ENCODE peak calls at places on chromosomes 16 and 17, in six cellular contexts. One of them, this sample, is unnamed. For H3K27me3 and H3K36me3, the result is how much of the 10 kb centered on the place peaks cover.

GRCh38 chr17:34275881-34276280 is 5.9 kb downstream of the CCL7 start:
- DNase-seq in HCT116: no peak
- DNase-seq in fibroblast of lung: peak
- DNase-seq in tibial nerve: no peak
- DNase-seq in tibial artery: no peak
- DNase-seq in cardiac muscle cell: no peak
- DNase-seq in this sample: no peak

GRCh38 chr17:9324864-9325263 is 250.8 kb downstream of the STX8 start:
- DNase-seq in HCT116: no peak
- DNase-seq in fibroblast of lung: peak
- DNase-seq in tibial nerve: no peak
- DNase-seq in tibial artery: no peak
- DNase-seq in cardiac muscle cell: no peak
- DNase-seq in this sample: no peak

GRCh38 chr16:51710930-51711563 is 560.0 kb upstream of the SALL1 start:
- DNase-seq in HCT116: no peak
- DNase-seq in fibroblast of lung: no peak
- DNase-seq in tibial nerve: no peak
- DNase-seq in tibial artery: no peak
- DNase-seq in cardiac muscle cell: no peak
- DNase-seq in this sample: no peak

GRCh38 chr17:199195-199604 is 17.8 kb upstream of the DOC2B start:
- DNase-seq in HCT116: no peak
- DNase-seq in fibroblast of lung: peak
- DNase-seq in tibial nerve: no peak
- DNase-seq in tibial artery: no peak
- DNase-seq in cardiac muscle cell: no peak
- DNase-seq in this sample: no peak

GRCh38 chr16:11681526-11681925 is 13.3 kb downstream of the SNN start:
- DNase-seq in HCT116: no peak
- DNase-seq in fibroblast of lung: no peak
- DNase-seq in tibial nerve: no peak
- DNase-seq in tibial artery: no peak
- DNase-seq in cardiac muscle cell: no peak
- DNase-seq in this sample: peak

GRCh38 chr16:70380205-70380918 is 33.7 kb downstream of the DDX19A start:
- DNase-seq in HCT116: no peak
- DNase-seq in fibroblast of lung: peak
- DNase-seq in tibial nerve: no peak
- DNase-seq in tibial artery: peak
- DNase-seq in cardiac muscle cell: peak
- DNase-seq in this sample: peak

GRCh38 chr17:12979826-12980500 is 37.9 kb downstream of the ELAC2 start:
- DNase-seq in HCT116: no peak
- DNase-seq in fibroblast of lung: peak
- DNase-seq in tibial nerve: no peak
- DNase-seq in tibial artery: no peak
- DNase-seq in cardiac muscle cell: no peak
- DNase-seq in this sample: no peak

GRCh38 chr16:66934138-66934838 is at the start of gene CIAO2B:
- DNase-seq in HCT116: peak
- DNase-seq in fibroblast of lung: peak
- DNase-seq in tibial nerve: peak
- DNase-seq in tibial artery: peak
- DNase-seq in cardiac muscle cell: peak
- DNase-seq in this sample: peak

GRCh38 chr16:11248133-11248532 is 7.9 kb downstream of the SOCS1 start:
- DNase-seq in HCT116: no peak
- DNase-seq in fibroblast of lung: no peak
- DNase-seq in tibial nerve: no peak
- DNase-seq in tibial artery: no peak
- DNase-seq in cardiac muscle cell: no peak
- DNase-seq in this sample: no peak

GRCh38 chr16:85901110-85901509 is 2.1 kb downstream of the IRF8 start:
- DNase-seq in HCT116: no peak
- DNase-seq in fibroblast of lung: no peak
- DNase-seq in tibial nerve: no peak
- DNase-seq in tibial artery: no peak
- DNase-seq in cardiac muscle cell: no peak
- DNase-seq in this sample: no peak

GRCh38 chr16:85901760-85902365 is 2.9 kb downstream of the IRF8 start:
- DNase-seq in HCT116: no peak
- DNase-seq in fibroblast of lung: no peak
- DNase-seq in tibial nerve: no peak
- DNase-seq in tibial artery: no peak
- DNase-seq in cardiac muscle cell: no peak
- DNase-seq in this sample: no peak

GRCh38 chr16:85903576-85903975 is 4.6 kb downstream of the IRF8 start:
- DNase-seq in HCT116: no peak
- DNase-seq in fibroblast of lung: no peak
- DNase-seq in tibial nerve: no peak
- DNase-seq in tibial artery: no peak
- DNase-seq in cardiac muscle cell: no peak
- DNase-seq in this sample: no peak

GRCh38 chr16:85900031-85900792 is 1.2 kb downstream of the IRF8 start:
- DNase-seq in HCT116: no peak
- DNase-seq in fibroblast of lung: no peak
- DNase-seq in tibial nerve: no peak
- DNase-seq in tibial artery: no peak
- DNase-seq in cardiac muscle cell: no peak
- DNase-seq in this sample: no peak

DNA sequence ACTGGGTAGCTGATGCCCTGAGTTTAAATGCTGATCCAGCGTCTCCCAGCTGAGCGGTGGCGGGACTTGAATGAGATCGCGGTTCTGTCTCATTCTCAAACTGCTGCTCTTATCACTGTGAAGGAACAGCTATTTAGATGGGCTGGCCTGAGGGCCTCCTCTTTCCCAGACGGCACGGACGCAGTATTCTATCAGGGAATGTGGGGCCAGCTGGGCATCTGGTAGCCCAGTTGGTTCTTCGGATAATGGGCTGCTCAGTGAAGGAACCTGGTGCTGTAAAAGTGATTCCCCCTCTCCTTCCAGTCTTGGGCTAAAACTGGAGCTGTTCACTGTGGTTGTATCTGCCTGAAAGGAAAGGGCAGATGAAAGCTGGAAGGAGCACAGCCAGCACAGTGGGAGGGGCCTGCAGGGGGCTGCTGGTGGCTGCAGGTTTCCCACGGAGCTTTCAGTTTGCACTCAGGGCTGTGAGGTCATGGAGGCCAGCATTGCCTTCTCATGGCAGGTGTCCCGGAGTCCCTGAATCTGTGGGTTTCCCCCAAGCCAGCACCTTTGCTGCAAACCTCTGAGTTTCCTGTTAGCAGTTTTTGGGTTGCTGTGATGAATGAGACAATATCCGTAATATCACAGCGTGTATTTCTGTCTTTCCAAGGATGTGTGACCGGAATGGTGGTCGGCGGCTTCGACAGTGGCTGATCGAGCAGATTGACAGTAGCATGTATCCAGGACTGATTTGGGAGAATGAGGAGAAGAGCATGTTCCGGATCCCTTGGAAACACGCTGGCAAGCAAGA is 3.6 kb downstream of the IRF8 start:
- DNase-seq in HCT116: no peak
- DNase-seq in fibroblast of lung: no peak
- DNase-seq in tibial nerve: no peak
- DNase-seq in tibial artery: no peak
- DNase-seq in cardiac muscle cell: peak
- DNase-seq in this sample: no peak
- H3K27me3 ChIP-seq in HCT116: under half
- H3K27me3 ChIP-seq in fibroblast of lung: under half
- H3K27me3 ChIP-seq in tibial nerve: under half
- H3K27me3 ChIP-seq in tibial artery: half or more
- H3K27me3 ChIP-seq in cardiac muscle cell: under half
- H3K27me3 ChIP-seq in this sample: under half

GRCh38 chr17:74972107-74972972 is at the start of gene HID1:
- DNase-seq in HCT116: no peak
- DNase-seq in fibroblast of lung: no peak
- DNase-seq in tibial nerve: no peak
- DNase-seq in tibial artery: no peak
- DNase-seq in cardiac muscle cell: peak
- DNase-seq in this sample: peak

GRCh38 chr17:74971069-74971841 is 1.3 kb downstream of the HID1 start:
- DNase-seq in HCT116: no peak
- DNase-seq in fibroblast of lung: no peak
- DNase-seq in tibial nerve: no peak
- DNase-seq in tibial artery: no peak
- DNase-seq in cardiac muscle cell: peak
- DNase-seq in this sample: no peak

GRCh38 chr17:74970395-74970794 is 2.2 kb downstream of the HID1 start:
- DNase-seq in HCT116: no peak
- DNase-seq in fibroblast of lung: no peak
- DNase-seq in tibial nerve: no peak
- DNase-seq in tibial artery: no peak
- DNase-seq in cardiac muscle cell: no peak
- DNase-seq in this sample: no peak

GRCh38 chr17:74972973-74973328 is 392 bp upstream of the HID1 start:
- DNase-seq in HCT116: no peak
- DNase-seq in fibroblast of lung: no peak
- DNase-seq in tibial nerve: no peak
- DNase-seq in tibial artery: no peak
- DNase-seq in cardiac muscle cell: no peak
- DNase-seq in this sample: no peak

DNA sequence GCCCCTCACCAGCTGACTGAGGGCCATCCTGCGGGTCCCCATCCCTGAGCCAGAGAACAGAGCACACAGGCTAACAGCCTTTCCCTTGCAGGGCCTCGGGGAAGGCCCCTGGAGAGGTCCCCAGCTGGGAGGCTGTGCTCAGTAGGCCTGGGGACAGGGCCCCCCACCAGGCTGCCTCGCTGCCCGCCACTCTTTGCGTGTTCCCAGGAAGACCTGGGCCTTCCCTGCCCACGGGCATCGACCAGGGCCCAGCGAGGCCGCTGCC is 785 bp downstream of the HID1 start:
- DNase-seq in HCT116: no peak
- DNase-seq in fibroblast of lung: no peak
- DNase-seq in tibial nerve: no peak
- DNase-seq in tibial artery: no peak
- DNase-seq in cardiac muscle cell: no peak
- DNase-seq in this sample: no peak
- H3K4me3 ChIP-seq in HCT116: peak
- H3K4me3 ChIP-seq in fibroblast of lung: no peak
- H3K4me3 ChIP-seq in tibial nerve: peak
- H3K4me3 ChIP-seq in tibial artery: peak
- H3K4me3 ChIP-seq in cardiac muscle cell: peak
- H3K4me3 ChIP-seq in this sample: peak

DNA sequence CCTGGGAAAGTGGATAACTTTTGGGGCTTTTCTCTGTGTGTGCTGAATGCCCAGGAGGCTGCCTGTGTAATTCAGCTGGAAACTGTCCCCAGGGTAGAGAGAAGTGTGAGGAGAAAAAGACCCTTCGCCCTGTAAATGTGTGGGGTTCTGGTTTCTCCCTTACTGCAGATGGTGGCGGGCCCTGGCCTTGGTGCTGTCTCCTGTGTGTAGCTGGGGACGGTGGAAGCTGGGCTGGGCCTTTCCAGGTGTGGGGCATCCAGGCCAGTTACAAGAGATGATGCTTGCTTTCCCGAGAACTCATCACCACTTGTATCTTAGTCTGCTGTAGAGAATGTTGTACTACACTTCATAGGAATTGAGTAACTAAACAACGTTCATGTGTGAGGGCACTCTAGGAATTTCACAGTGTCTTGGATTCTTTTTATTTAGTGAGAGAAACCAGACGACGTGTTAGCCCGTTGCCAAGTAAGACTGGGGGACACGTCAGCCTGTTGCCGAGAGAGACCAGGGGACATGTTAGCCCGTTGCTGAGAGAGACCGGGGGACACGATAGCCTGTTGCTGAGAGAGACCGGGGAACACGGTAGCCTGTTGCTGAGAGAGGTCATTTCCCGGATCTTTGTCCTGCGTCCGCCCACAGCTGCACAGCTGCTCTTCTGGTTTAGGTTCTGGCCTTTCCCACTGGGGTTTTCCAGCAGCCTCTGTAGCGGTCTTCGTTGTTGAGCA is 43.1 kb downstream of the TBCD start:
- DNase-seq in HCT116: no peak
- DNase-seq in fibroblast of lung: no peak
- DNase-seq in tibial nerve: no peak
- DNase-seq in tibial artery: no peak
- DNase-seq in cardiac muscle cell: no peak
- DNase-seq in this sample: no peak
- H3K36me3 ChIP-seq in HCT116: under half
- H3K36me3 ChIP-seq in fibroblast of lung: under half
- H3K36me3 ChIP-seq in tibial nerve: under half
- H3K36me3 ChIP-seq in tibial artery: under half
- H3K36me3 ChIP-seq in cardiac muscle cell: under half
- H3K36me3 ChIP-seq in this sample: under half

GRCh38 chr17:74937064-74938051 is 1.7 kb downstream of the OTOP3 start:
- DNase-seq in HCT116: no peak
- DNase-seq in fibroblast of lung: no peak
- DNase-seq in tibial nerve: no peak
- DNase-seq in tibial artery: no peak
- DNase-seq in cardiac muscle cell: peak
- DNase-seq in this sample: no peak

GRCh38 chr17:74935048-74935447 is 650 bp upstream of the OTOP3 start:
- DNase-seq in HCT116: no peak
- DNase-seq in fibroblast of lung: no peak
- DNase-seq in tibial nerve: no peak
- DNase-seq in tibial artery: no peak
- DNase-seq in cardiac muscle cell: no peak
- DNase-seq in this sample: no peak

GRCh38 chr17:74938194-74938950 is 2.7 kb downstream of the OTOP3 start:
- DNase-seq in HCT116: no peak
- DNase-seq in fibroblast of lung: no peak
- DNase-seq in tibial nerve: no peak
- DNase-seq in tibial artery: no peak
- DNase-seq in cardiac muscle cell: no peak
- DNase-seq in this sample: no peak

GRCh38 chr17:74935585-74936469 is at the start of gene OTOP3:
- DNase-seq in HCT116: no peak
- DNase-seq in fibroblast of lung: no peak
- DNase-seq in tibial nerve: no peak
- DNase-seq in tibial artery: no peak
- DNase-seq in cardiac muscle cell: no peak
- DNase-seq in this sample: no peak

GRCh38 chr17:74936470-74936799 is 737 bp downstream of the OTOP3 start:
- DNase-seq in HCT116: no peak
- DNase-seq in fibroblast of lung: no peak
- DNase-seq in tibial nerve: no peak
- DNase-seq in tibial artery: no peak
- DNase-seq in cardiac muscle cell: no peak
- DNase-seq in this sample: no peak
- H3K27me3 ChIP-seq in HCT116: under half
- H3K27me3 ChIP-seq in fibroblast of lung: under half
- H3K27me3 ChIP-seq in tibial nerve: under half
- H3K27me3 ChIP-seq in tibial artery: half or more
- H3K27me3 ChIP-seq in cardiac muscle cell: half or more
- H3K27me3 ChIP-seq in this sample: half or more

DNA sequence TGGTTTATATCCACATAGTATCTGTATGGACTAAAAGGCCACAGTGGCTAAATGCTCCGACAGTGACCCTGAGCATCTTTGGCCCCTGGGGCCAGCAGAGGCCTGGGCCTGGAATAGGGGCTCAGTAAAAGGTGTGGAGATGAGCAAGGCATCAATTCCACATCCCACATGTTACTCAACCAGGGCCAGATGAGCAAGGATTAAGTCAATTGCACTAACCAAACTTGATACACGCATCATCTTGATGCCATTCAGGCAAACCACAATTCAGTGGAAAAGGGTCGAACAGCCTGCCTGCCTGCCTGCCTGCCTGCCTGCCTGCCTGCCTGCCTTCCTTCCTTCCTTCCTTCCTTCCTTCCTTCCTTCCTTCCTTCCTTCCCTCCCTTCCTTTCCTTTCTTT is 53.5 kb upstream of the DNAJA2 start:
- DNase-seq in HCT116: no peak
- DNase-seq in fibroblast of lung: no peak
- DNase-seq in tibial nerve: no peak
- DNase-seq in tibial artery: no peak
- DNase-seq in cardiac muscle cell: no peak
- DNase-seq in this sample: no peak
- H3K4me3 ChIP-seq in HCT116: no peak
- H3K4me3 ChIP-seq in fibroblast of lung: no peak
- H3K4me3 ChIP-seq in tibial nerve: no peak
- H3K4me3 ChIP-seq in tibial artery: no peak
- H3K4me3 ChIP-seq in cardiac muscle cell: no peak
- H3K4me3 ChIP-seq in this sample: no peak